ENCODE peak calls at places on chromosomes 7 and 10, in six cellular contexts. One of them, this sample, is unnamed.

GRCh38 chr7:34136698-34137097 is 231.4 kb downstream of the BMPER start:
- DNase-seq in tibial nerve: no peak
- DNase-seq in transverse colon: no peak
- DNase-seq in GM20000: no peak
- DNase-seq in psoas muscle: peak; percentile 32
- DNase-seq in GM10248: no peak
- DNase-seq in this sample: no peak

GRCh38 chr7:88789480-88790064 is 6.0 kb downstream of the TEX47 start:
- DNase-seq in tibial nerve: no peak
- DNase-seq in psoas muscle: no peak
- DNase-seq in GM20000: peak; percentile 6
- DNase-seq in transverse colon: no peak
- DNase-seq in GM10248: no peak
- DNase-seq in this sample: no peak

GRCh38 chr7:123863461-123863860 is 18.5 kb downstream of the HYAL4 start:
- DNase-seq in GM20000: no peak
- DNase-seq in tibial nerve: no peak
- DNase-seq in GM10248: no peak
- DNase-seq in psoas muscle: no peak
- DNase-seq in transverse colon: no peak
- DNase-seq in this sample: no peak

GRCh38 chr7:154832557-154833138 is 170.3 kb downstream of the PAXIP1 start:
- DNase-seq in psoas muscle: no peak
- DNase-seq in tibial nerve: no peak
- DNase-seq in GM20000: peak; percentile 38
- DNase-seq in transverse colon: peak; percentile 46
- DNase-seq in GM10248: peak; percentile 37
- DNase-seq in this sample: no peak

GRCh38 chr7:149716007-149716931 is 57.1 kb downstream of the ZNF467 start:
- DNase-seq in GM10248: no peak
- DNase-seq in transverse colon: no peak
- DNase-seq in psoas muscle: no peak
- DNase-seq in tibial nerve: no peak
- DNase-seq in GM20000: no peak
- DNase-seq in this sample: no peak

GRCh38 chr7:12540850-12541249 is 29.7 kb upstream of the SCIN start:
- DNase-seq in psoas muscle: no peak
- DNase-seq in tibial nerve: no peak
- DNase-seq in GM10248: no peak
- DNase-seq in transverse colon: no peak
- DNase-seq in GM20000: no peak
- DNase-seq in this sample: no peak

GRCh38 chr7:116696707-116697106 is 24.7 kb downstream of the MET start:
- DNase-seq in tibial nerve: no peak
- DNase-seq in GM10248: no peak
- DNase-seq in psoas muscle: no peak
- DNase-seq in GM20000: no peak
- DNase-seq in transverse colon: no peak
- DNase-seq in this sample: no peak

GRCh38 chr7:25949672-25950487 is 202.1 kb upstream of the NFE2L3 start:
- DNase-seq in transverse colon: peak; percentile 65
- DNase-seq in tibial nerve: no peak
- DNase-seq in psoas muscle: no peak
- DNase-seq in GM10248: peak; percentile 29
- DNase-seq in GM20000: peak; percentile 41
- DNase-seq in this sample: peak; percentile 61

GRCh38 chr10:11157292-11158052 is 139.8 kb downstream of the CELF2 start:
- DNase-seq in psoas muscle: no peak
- DNase-seq in GM20000: no peak
- DNase-seq in transverse colon: no peak
- DNase-seq in GM10248: no peak
- DNase-seq in tibial nerve: no peak
- DNase-seq in this sample: no peak

GRCh38 chr10:114022751-114023150 is 20.9 kb upstream of the ADRB1 start:
- DNase-seq in GM20000: no peak
- DNase-seq in GM10248: no peak
- DNase-seq in tibial nerve: no peak
- DNase-seq in psoas muscle: no peak
- DNase-seq in transverse colon: no peak
- DNase-seq in this sample: no peak

GRCh38 chr7:78377532-78377931 is 579.0 kb downstream of the PHTF2 start:
- DNase-seq in tibial nerve: no peak
- DNase-seq in transverse colon: no peak
- DNase-seq in psoas muscle: no peak
- DNase-seq in GM20000: no peak
- DNase-seq in GM10248: no peak
- DNase-seq in this sample: no peak

GRCh38 chr10:62980697-62981495 is 152.2 kb upstream of the NRBF2 start:
- DNase-seq in psoas muscle: no peak
- DNase-seq in GM10248: no peak
- DNase-seq in GM20000: no peak
- DNase-seq in transverse colon: no peak
- DNase-seq in tibial nerve: no peak
- DNase-seq in this sample: no peak

GRCh38 chr7:26321440-26321839 is 29.8 kb downstream of the SNX10 start:
- DNase-seq in GM10248: no peak
- DNase-seq in transverse colon: no peak
- DNase-seq in psoas muscle: no peak
- DNase-seq in tibial nerve: no peak
- DNase-seq in GM20000: no peak
- DNase-seq in this sample: no peak

GRCh38 chr7:94417261-94417660 is 22.6 kb downstream of the COL1A2 start:
- DNase-seq in psoas muscle: no peak
- DNase-seq in transverse colon: no peak
- DNase-seq in tibial nerve: no peak
- DNase-seq in GM20000: no peak
- DNase-seq in GM10248: no peak
- DNase-seq in this sample: no peak

GRCh38 chr10:18665815-18666558 is 6.8 kb downstream of the ARL5B start:
- DNase-seq in GM20000: no peak
- DNase-seq in GM10248: no peak
- DNase-seq in tibial nerve: no peak
- DNase-seq in transverse colon: no peak
- DNase-seq in psoas muscle: no peak
- DNase-seq in this sample: no peak

GRCh38 chr7:23333671-23334246 is 34.6 kb downstream of the MALSU1 start:
- DNase-seq in GM10248: no peak
- DNase-seq in GM20000: no peak
- DNase-seq in tibial nerve: peak; percentile 51
- DNase-seq in psoas muscle: peak; percentile 61
- DNase-seq in transverse colon: no peak
- DNase-seq in this sample: no peak

GRCh38 chr7:39091774-39092173 is 114.1 kb downstream of the POU6F2 start:
- DNase-seq in GM10248: no peak
- DNase-seq in GM20000: no peak
- DNase-seq in transverse colon: no peak
- DNase-seq in tibial nerve: no peak
- DNase-seq in psoas muscle: no peak
- DNase-seq in this sample: no peak

GRCh38 chr7:14598978-14599377 is 303.6 kb downstream of the DGKB start:
- DNase-seq in psoas muscle: no peak
- DNase-seq in GM20000: no peak
- DNase-seq in GM10248: no peak
- DNase-seq in transverse colon: no peak
- DNase-seq in tibial nerve: no peak
- DNase-seq in this sample: no peak

GRCh38 chr7:48004023-48004422 is 24.6 kb upstream of the HUS1 start:
- DNase-seq in GM20000: no peak
- DNase-seq in psoas muscle: no peak
- DNase-seq in transverse colon: no peak
- DNase-seq in GM10248: no peak
- DNase-seq in tibial nerve: no peak
- DNase-seq in this sample: no peak

GRCh38 chr7:48009257-48009656 is 19.6 kb downstream of the SUN3 start:
- DNase-seq in psoas muscle: no peak
- DNase-seq in GM20000: no peak
- DNase-seq in GM10248: no peak
- DNase-seq in tibial nerve: no peak
- DNase-seq in transverse colon: no peak
- DNase-seq in this sample: no peak

GRCh38 chr7:48006866-48007265 is 22.0 kb downstream of the SUN3 start:
- DNase-seq in GM10248: no peak
- DNase-seq in GM20000: no peak
- DNase-seq in psoas muscle: no peak
- DNase-seq in tibial nerve: no peak
- DNase-seq in transverse colon: no peak
- DNase-seq in this sample: no peak

GRCh38 chr7:47999413-47999812 is 20.0 kb upstream of the HUS1 start:
- DNase-seq in GM20000: no peak
- DNase-seq in tibial nerve: no peak
- DNase-seq in transverse colon: no peak
- DNase-seq in GM10248: no peak
- DNase-seq in psoas muscle: no peak
- DNase-seq in this sample: no peak

GRCh38 chr7:48004598-48004997 is 24.3 kb downstream of the SUN3 start:
- DNase-seq in tibial nerve: no peak
- DNase-seq in psoas muscle: no peak
- DNase-seq in transverse colon: no peak
- DNase-seq in GM10248: peak; percentile 48
- DNase-seq in GM20000: no peak
- DNase-seq in this sample: no peak
- TF ChIP-seq CTCF in tibial nerve: no peak
- TF ChIP-seq CTCF in psoas muscle: no peak
- TF ChIP-seq CTCF in transverse colon: no peak
- TF ChIP-seq CTCF in GM10248: no peak
- TF ChIP-seq CTCF in GM20000: no peak
- TF ChIP-seq CTCF in this sample: no peak

DNA sequence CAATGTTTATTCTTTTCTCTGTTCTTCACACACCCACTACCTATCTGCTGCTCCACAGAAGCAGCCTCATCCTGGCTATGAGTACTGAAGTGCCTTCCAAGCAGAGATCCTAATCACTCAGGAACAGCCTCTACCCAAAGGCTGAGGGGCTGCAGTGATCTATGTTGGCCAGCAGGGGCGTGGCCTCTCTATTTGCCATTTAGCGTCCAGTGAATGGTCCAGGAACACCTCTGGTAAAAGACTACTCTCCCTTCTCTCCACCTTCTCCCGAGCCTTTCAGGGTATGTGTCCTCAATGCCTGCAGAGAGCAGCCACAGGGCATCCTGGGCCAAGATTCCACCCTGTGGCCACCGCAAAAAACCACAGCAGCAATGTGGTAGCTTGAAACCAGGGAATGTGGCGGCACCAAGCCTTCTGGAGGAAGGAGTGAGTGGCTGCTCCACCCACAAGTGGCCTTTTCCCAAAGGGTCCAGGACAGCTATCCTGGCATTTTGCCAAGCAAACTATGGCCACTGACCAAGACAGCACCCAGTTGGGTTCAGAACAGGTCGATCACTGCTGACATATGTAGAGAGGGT is 70.9 kb downstream of the SYPL1 start:
- DNase-seq in transverse colon: no peak
- DNase-seq in GM20000: peak; percentile 52
- DNase-seq in tibial nerve: no peak
- DNase-seq in psoas muscle: no peak
- DNase-seq in GM10248: peak; percentile 66
- DNase-seq in this sample: peak; percentile 25
- TF ChIP-seq CTCF in transverse colon: peak; percentile 71
- TF ChIP-seq CTCF in GM20000: peak; percentile 59
- TF ChIP-seq CTCF in tibial nerve: peak; percentile 70
- TF ChIP-seq CTCF in psoas muscle: peak; percentile 62
- TF ChIP-seq CTCF in GM10248: peak; percentile 58
- TF ChIP-seq CTCF in this sample: peak; percentile 76

GRCh38 chr10:12729885-12730284 is 271.6 kb downstream of the CCDC3 start:
- DNase-seq in tibial nerve: no peak
- DNase-seq in GM20000: no peak
- DNase-seq in transverse colon: no peak
- DNase-seq in GM10248: no peak
- DNase-seq in psoas muscle: no peak
- DNase-seq in this sample: no peak
- TF ChIP-seq CTCF in tibial nerve: no peak
- TF ChIP-seq CTCF in GM20000: peak; percentile 33
- TF ChIP-seq CTCF in transverse colon: no peak
- TF ChIP-seq CTCF in GM10248: peak; percentile 25
- TF ChIP-seq CTCF in psoas muscle: peak; percentile 13
- TF ChIP-seq CTCF in this sample: peak; percentile 47

DNA sequence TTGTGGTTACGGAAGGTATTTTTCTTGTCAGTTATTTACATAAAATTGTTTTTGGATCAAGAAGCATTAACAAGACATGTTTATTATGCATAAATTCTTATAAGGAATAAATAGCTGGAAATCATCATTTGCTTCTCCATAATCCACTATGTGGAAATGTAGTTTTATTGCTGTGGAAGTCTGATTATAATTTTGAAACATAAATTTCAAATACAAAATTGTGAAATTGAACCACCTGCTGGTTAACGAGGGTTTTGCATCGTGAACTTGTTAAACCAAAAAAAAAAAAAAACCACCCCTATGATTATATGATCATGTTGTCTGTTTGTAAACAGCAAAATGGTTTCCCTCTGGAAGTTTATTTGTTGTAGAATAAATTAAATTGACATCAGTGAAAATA is 25.9 kb downstream of the ABRAXAS2 start:
- DNase-seq in transverse colon: no peak
- DNase-seq in psoas muscle: no peak
- DNase-seq in GM20000: peak; percentile 29
- DNase-seq in tibial nerve: peak; percentile 36
- DNase-seq in GM10248: peak; percentile 26
- DNase-seq in this sample: no peak
- TF ChIP-seq CTCF in transverse colon: peak; percentile 50
- TF ChIP-seq CTCF in psoas muscle: peak; percentile 62
- TF ChIP-seq CTCF in GM20000: no peak
- TF ChIP-seq CTCF in tibial nerve: peak; percentile 44
- TF ChIP-seq CTCF in GM10248: peak; percentile 36
- TF ChIP-seq CTCF in this sample: peak; percentile 66

DNA sequence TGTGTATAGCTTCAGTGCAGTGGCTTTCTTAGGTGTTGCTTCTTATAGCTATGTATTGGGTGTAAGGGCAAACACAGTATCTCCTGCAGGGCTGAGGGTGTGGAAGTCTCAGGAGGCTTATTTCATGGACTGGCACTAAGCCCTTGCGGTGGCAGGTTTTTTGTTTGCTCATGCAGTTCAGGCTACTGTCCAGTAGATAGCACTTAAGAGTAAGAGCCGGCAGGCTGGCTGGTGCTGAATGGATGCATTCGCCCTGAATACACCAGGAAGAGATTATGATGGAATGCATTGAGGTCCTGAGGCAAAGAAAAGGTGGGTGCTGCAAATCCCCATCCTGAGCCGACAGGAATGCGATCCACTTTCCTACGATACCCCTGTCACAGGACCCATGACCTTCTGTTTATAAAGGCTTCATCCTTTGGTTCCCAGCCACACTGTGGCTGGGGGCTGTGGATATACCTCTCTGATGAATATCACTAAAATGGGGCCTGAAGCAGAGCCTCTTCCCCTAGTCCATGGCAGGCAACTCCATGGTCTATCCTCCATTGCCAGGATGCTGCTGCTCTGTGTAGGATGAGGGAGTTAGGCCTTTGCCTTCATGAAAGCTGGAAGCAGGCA is 44.9 kb downstream of the ANXA8 start:
- DNase-seq in psoas muscle: no peak
- DNase-seq in transverse colon: peak; percentile 55
- DNase-seq in GM20000: no peak
- DNase-seq in GM10248: no peak
- DNase-seq in tibial nerve: no peak
- DNase-seq in this sample: no peak
- TF ChIP-seq CTCF in psoas muscle: no peak
- TF ChIP-seq CTCF in transverse colon: peak; percentile 59
- TF ChIP-seq CTCF in GM20000: no peak
- TF ChIP-seq CTCF in GM10248: no peak
- TF ChIP-seq CTCF in tibial nerve: no peak
- TF ChIP-seq CTCF in this sample: peak; percentile 62

This sample was measured in progenitor cell of endocrine pancreas.